ENCODE peak calls at places on chromosomes 2 and 18, in five cellular contexts. U is iPS-NIHi11; D is NCI-H1105; Z is nephron progenitor cell; N is stimulated activated CD4-positive, alpha-beta T cell treated with anti-CD3 and anti-CD28 coated beads, Interleukin-12 subunit alpha, Interleukin-12 subunit beta, amount 100 ng/mL, for 4 hours. X is an unnamed sample.

GRCh38 chr2:189060096-189060642 is 86.0 kb downstream of the COL3A1 start:
- DNase-seq in N (no peak), D (no peak), U (no peak), Z (no peak), X (no peak)

GRCh38 chr2:98492441-98492840 is 47.8 kb downstream of the INPP4A start:
- DNase-seq in D (no peak), Z (no peak), U (no peak), N (no peak), X (no peak)

GRCh38 chr2:10432315-10433181 is 15.6 kb downstream of the ODC1 start:
- DNase-seq in D (no peak), Z (peak), U (peak), N (no peak), X (peak)

GRCh38 chr2:217568289-217568985 is 434.4 kb downstream of the TNS1 start:
- DNase-seq in D (no peak), U (no peak), N (no peak), Z (no peak), X (no peak)

GRCh38 chr2:38146917-38147307 is 71.0 kb upstream of the CYP1B1 start:
- DNase-seq in N (no peak), D (no peak), U (peak), Z (no peak), X (peak)

GRCh38 chr2:95573866-95574265 is 17.9 kb upstream of the TRIM43 start:
- DNase-seq in Z (no peak), D (no peak), U (no peak), N (no peak), X (no peak)

GRCh38 chr18:48638451-48638850 is 99.6 kb downstream of the CTIF start:
- DNase-seq in Z (no peak), D (no peak), N (no peak), U (no peak), X (no peak)

GRCh38 chr2:210252699-210253606 is 27.7 kb upstream of the ACADL start:
- DNase-seq in Z (no peak), U (peak), N (no peak), D (no peak), X (no peak)

GRCh38 chr18:62361288-62361687 is 36.2 kb downstream of the TNFRSF11A start:
- DNase-seq in Z (no peak), N (no peak), U (no peak), D (no peak), X (no peak)

GRCh38 chr2:231666171-231667095 is 41.9 kb upstream of the PTMA start:
- DNase-seq in N (no peak), U (peak), Z (peak), D (no peak), X (no peak)

GRCh38 chr2:48380989-48381625 is 148.8 kb upstream of the STON1 start:
- DNase-seq in N (no peak), Z (no peak), D (no peak), U (no peak), X (no peak)

GRCh38 chr2:110105183-110105582 is 10.4 kb downstream of the MALL start:
- DNase-seq in N (no peak), D (no peak), Z (no peak), U (no peak), X (no peak)

GRCh38 chr18:23627325-23627724 is 35.4 kb downstream of the ANKRD29 start:
- DNase-seq in N (no peak), Z (no peak), U (no peak), D (no peak), X (no peak)

GRCh38 chr2:174939046-174939445 is 66.1 kb downstream of the CHN1 start:
- DNase-seq in D (no peak), U (no peak), Z (no peak), N (no peak), X (no peak)

GRCh38 chr18:46211816-46212215 is 107.6 kb downstream of the HAUS1 start:
- DNase-seq in N (no peak), U (no peak), Z (no peak), D (no peak), X (no peak)

GRCh38 chr18:38243291-38243690 is 677.7 kb upstream of the CELF4 start:
- DNase-seq in N (no peak), Z (no peak), D (no peak), U (no peak), X (no peak)

GRCh38 chr18:58891753-58892152 is 27.1 kb downstream of the ZNF532 start:
- DNase-seq in N (no peak), D (no peak), Z (no peak), U (no peak), X (no peak)

GRCh38 chr2:207252979-207253640 is 87.4 kb upstream of the KLF7 start:
- DNase-seq in D (no peak), N (no peak), U (peak), Z (no peak), X (no peak)

GRCh38 chr18:48813833-48814489 is 136.8 kb downstream of the SMAD7 start:
- DNase-seq in D (no peak), U (no peak), Z (peak), N (no peak), X (no peak)

GRCh38 chr2:28796620-28797019 is 14.0 kb upstream of the SPDYA start:
- DNase-seq in U (no peak), D (no peak), Z (no peak), N (no peak), X (no peak)

GRCh38 chr2:41496908-41497307 is 550.9 kb upstream of the PKDCC start:
- DNase-seq in D (no peak), U (no peak), Z (no peak), N (no peak), X (peak)

GRCh38 chr2:69966496-69966895 is 5.1 kb upstream of the ASPRV1 start:
- DNase-seq in U (no peak), Z (no peak), N (no peak), D (no peak), X (no peak)

GRCh38 chr2:120820263-120820884 is 84.7 kb downstream of the GLI2 start:
- DNase-seq in N (no peak), U (no peak), Z (peak), D (no peak), X (no peak)

GRCh38 chr18:40813116-40813515 is 1141.9 kb upstream of the PIK3C3 start:
- DNase-seq in Z (no peak), D (no peak), N (no peak), U (no peak), X (no peak)

GRCh38 chr2:178273787-178274360 is 79.6 kb downstream of the OSBPL6 start:
- DNase-seq in N (no peak), U (no peak), Z (no peak), D (no peak), X (no peak)

GRCh38 chr2:137957033-137957432 is 7.2 kb upstream of the HNMT start:
- DNase-seq in U (no peak), D (no peak), N (no peak), Z (no peak), X (no peak)

GRCh38 chr2:138421315-138421970 is 80.1 kb upstream of the SPOPL start:
- DNase-seq in Z (no peak), U (no peak), N (no peak), D (no peak), X (no peak)

GRCh38 chr18:5628512-5629255 is 84.9 kb upstream of the EPB41L3 start:
- DNase-seq in U (peak), D (no peak), Z (peak), N (peak), X (peak)

GRCh38 chr2:19319064-19319463 is 39.4 kb downstream of the OSR1 start:
- DNase-seq in Z (no peak), N (no peak), U (no peak), D (no peak), X (no peak)

GRCh38 chr18:36284671-36285295 is 12.7 kb upstream of the FHOD3 start:
- DNase-seq in N (no peak), U (peak), Z (peak), D (peak), X (peak)

GRCh38 chr2:239606955-239607794 is 206.4 kb upstream of the HDAC4 start:
- DNase-seq in N (no peak), D (no peak), Z (no peak), U (no peak), X (no peak)

GRCh38 chr2:241795021-241795999 is 13.7 kb upstream of the NEU4 start:
- DNase-seq in N (no peak), D (no peak), U (no peak), Z (no peak), X (no peak)

GRCh38 chr18:3454365-3455089 is 4.6 kb downstream of the TGIF1 start:
- DNase-seq in Z (peak), N (no peak), U (no peak), D (no peak), X (peak)

GRCh38 chr2:62250239-62250638 is 54.3 kb downstream of the B3GNT2 start:
- DNase-seq in U (no peak), N (no peak), Z (no peak), D (no peak), X (no peak)

GRCh38 chr2:33477473-33478468 is 1.3 kb downstream of the RASGRP3 start:
- DNase-seq in N (no peak), U (no peak), D (no peak), Z (no peak), X (no peak)

GRCh38 chr18:75915941-75916640 is 488.6 kb upstream of the SMIM21 start:
- DNase-seq in Z (peak), N (no peak), D (peak), U (peak), X (no peak)